ENCODE peak calls at places on chromosome 6, in four cellular contexts. R is mesothelial cell of epicardium, P is brain microvascular endothelial cell, J is tibial artery. I is an unnamed sample.

GRCh38 chr6:167945937-167946485 is 51.5 kb upstream of the KIF25 start:
- DNase-seq in J (no peak), P (no peak), R (no peak), I (no peak)

GRCh38 chr6:169701218-169701952 is 444 bp downstream of the WDR27 start:
- DNase-seq in P (no peak), J (no peak), R (no peak), I (no peak)

GRCh38 chr6:16140607-16141006 is 11.7 kb downstream of the MYLIP start:
- DNase-seq in J (no peak), R (no peak), P (no peak), I (no peak)

GRCh38 chr6:10891960-10892359 is 5.1 kb downstream of the SYCP2L start:
- DNase-seq in J (no peak), R (no peak), P (no peak), I (no peak)

GRCh38 chr6:145139451-145139850 is 595.9 kb downstream of the EPM2A start:
- DNase-seq in J (no peak), P (no peak), R (no peak), I (no peak)

GRCh38 chr6:42173101-42173500 is at the start of gene GUCA1A:
- DNase-seq in J (no peak), R (no peak), P (no peak), I (no peak)

GRCh38 chr6:80214436-80215022 is 108.1 kb downstream of the BCKDHB start:
- DNase-seq in J (no peak), R (no peak), P (peak), I (no peak)

GRCh38 chr6:82878812-82879211 is 186.8 kb downstream of the UBE3D start:
- DNase-seq in P (peak), J (no peak), R (no peak), I (no peak)

GRCh38 chr6:111481836-111482235 is 1.2 kb downstream of the REV3L start:
- DNase-seq in P (no peak), J (no peak), R (no peak), I (no peak)

GRCh38 chr6:108746411-108746810 is 101.8 kb upstream of the ARMC2 start:
- DNase-seq in J (no peak), P (no peak), R (no peak), I (no peak)

GRCh38 chr6:87561012-87561411 is 28.8 kb downstream of the RARS2 start:
- DNase-seq in P (peak), R (no peak), J (no peak), I (no peak)

GRCh38 chr6:136728033-136728939 is 64.0 kb downstream of the MAP3K5 start:
- DNase-seq in J (no peak), R (no peak), P (no peak), I (no peak)

GRCh38 chr6:16129623-16130243 is 847 bp downstream of the MYLIP start:
- DNase-seq in P (no peak), J (no peak), R (peak), I (peak)

GRCh38 chr6:155196891-155197290 is 66.9 kb upstream of the CLDN20 start:
- DNase-seq in P (no peak), J (no peak), R (no peak), I (no peak)

GRCh38 chr6:34457392-34457746 is 8.5 kb upstream of the PACSIN1 start:
- DNase-seq in J (no peak), P (no peak), R (no peak), I (no peak)

GRCh38 chr6:150001295-150001990 is 23.9 kb downstream of the RAET1L start:
- DNase-seq in P (no peak), R (no peak), J (no peak), I (no peak)

GRCh38 chr6:151059612-151060095 is 180.1 kb upstream of the AKAP12 start:
- DNase-seq in P (no peak), J (no peak), R (no peak), I (no peak)

GRCh38 chr6:170298688-170299087 is 7.8 kb upstream of the DLL1 start:
- DNase-seq in P (no peak), J (no peak), R (no peak), I (no peak)

GRCh38 chr6:16524380-16524707 is 236.9 kb downstream of the ATXN1 start:
- DNase-seq in R (no peak), J (no peak), P (peak), I (no peak)

GRCh38 chr6:44217332-44218143 is 812 bp downstream of the MYMX start:
- DNase-seq in P (peak), R (no peak), J (peak), I (no peak)

GRCh38 chr6:166466178-166467122 is 83.7 kb upstream of the MPC1 start:
- DNase-seq in J (no peak), P (peak), R (no peak), I (peak)

GRCh38 chr6:3426091-3426780 is 30.6 kb downstream of the SLC22A23 start:
- DNase-seq in J (no peak), R (no peak), P (no peak), I (no peak)

GRCh38 chr6:150266963-150267685 is 101.7 kb upstream of the IYD start:
- DNase-seq in J (no peak), P (peak), R (no peak), I (no peak)

GRCh38 chr6:15023448-15023847 is 222.4 kb upstream of the JARID2 start:
- DNase-seq in P (no peak), J (no peak), R (no peak), I (no peak)

GRCh38 chr6:49918787-49919186 is 45.2 kb downstream of the DEFB114 start:
- DNase-seq in J (no peak), R (no peak), P (no peak), I (no peak)
- TF ChIP-seq CTCF in J (no peak), R (no peak), P (no peak), I (no peak)

GRCh38 chr6:148959008-148959407 is 212.2 kb downstream of the UST start:
- DNase-seq in R (no peak), P (no peak), J (no peak), I (no peak)
- TF ChIP-seq CTCF in R (no peak), P (no peak), J (no peak), I (no peak)

DNA sequence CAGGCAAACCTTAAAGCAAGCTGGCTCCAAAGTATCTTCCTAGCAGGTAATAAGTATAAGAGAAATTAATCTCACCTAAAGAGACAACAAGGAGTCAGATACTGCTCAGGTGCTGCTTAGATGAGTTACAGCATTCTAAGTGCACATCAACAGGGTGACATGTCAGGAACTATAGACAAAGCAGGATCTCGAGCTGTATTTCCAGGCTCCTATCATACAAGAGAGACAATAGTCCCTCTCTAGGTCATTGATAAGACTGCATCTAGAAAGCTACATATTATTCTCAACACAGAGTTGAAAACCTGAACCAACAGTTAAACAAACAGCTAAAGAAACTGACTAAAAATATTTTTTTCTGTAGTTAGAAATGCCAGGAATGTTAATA is 3.9 kb downstream of the PTPRK start:
- DNase-seq in R (no peak), J (no peak), P (no peak), I (no peak)
- TF ChIP-seq CTCF in R (peak), J (peak), P (peak), I (no peak)

DNA sequence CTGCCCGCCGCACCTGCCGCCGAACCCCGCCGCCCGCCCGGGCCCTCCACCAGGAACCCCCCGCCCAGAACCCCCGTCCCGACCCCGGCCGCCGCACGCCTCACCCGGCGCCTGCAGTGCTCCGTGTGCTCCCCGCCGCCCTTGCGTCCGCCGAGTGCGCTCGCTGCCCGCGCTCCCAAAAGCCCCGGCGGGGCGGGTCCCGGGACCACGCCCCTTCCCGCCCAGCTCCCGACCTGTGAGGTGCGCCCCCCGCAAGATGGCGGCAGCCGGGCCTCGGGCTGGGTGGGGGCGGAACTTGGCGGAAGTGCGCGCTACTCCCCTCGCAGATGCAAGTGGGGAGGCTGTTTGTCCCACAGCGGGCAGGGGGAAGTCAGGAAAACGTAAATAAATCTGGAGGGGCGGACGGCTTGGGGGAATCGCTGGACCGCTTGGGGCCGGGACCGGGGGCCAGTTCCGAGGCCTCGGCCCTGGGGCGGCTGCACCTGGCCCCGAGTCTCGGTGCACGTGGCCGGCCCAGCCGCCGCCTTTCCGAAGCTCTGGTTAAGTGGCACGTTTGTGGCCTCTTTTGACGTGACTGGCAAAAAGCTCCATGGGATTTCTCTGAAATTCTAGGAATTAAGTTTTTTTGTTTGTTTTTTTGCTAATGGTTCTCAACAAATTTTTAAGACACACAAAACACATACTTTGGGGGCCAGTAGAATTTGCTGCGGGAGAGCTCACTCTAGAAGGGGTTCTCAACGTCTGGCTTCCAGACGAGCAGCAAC is at the start of gene EZR:
- DNase-seq in J (peak), R (peak), P (peak), I (peak)
- TF ChIP-seq CTCF in J (no peak), R (no peak), P (no peak), I (no peak)

GRCh38 chr6:52694404-52694803 is 23.5 kb downstream of the TMEM14A start:
- DNase-seq in P (no peak), J (no peak), R (no peak), I (no peak)

GRCh38 chr6:52696418-52696817 is 25.5 kb downstream of the TMEM14A start:
- DNase-seq in J (no peak), R (no peak), P (no peak), I (no peak)

GRCh38 chr6:52693777-52694176 is 22.9 kb downstream of the TMEM14A start:
- DNase-seq in J (no peak), R (no peak), P (no peak), I (no peak)

DNA sequence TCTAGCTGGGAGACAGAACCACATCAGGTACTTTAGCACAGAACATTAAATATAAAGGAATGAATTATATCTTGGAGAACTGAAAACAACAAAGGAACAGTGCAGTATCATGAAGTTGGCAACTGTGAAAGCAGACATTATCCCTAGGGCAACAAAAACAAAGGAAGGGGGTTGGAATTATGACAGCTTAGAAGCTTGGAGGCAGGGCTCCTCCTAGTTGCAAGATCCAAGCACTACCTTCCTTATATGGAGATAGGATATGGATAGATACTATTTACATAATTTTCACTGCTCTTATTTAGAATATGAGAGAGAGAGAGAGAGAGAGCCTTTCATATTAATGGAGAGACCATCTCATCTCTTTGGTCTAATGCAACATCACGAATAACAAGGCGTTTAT is 27.0 kb downstream of the TMEM14A start:
- DNase-seq in P (no peak), J (no peak), R (no peak), I (no peak)
- TF ChIP-seq CTCF in P (peak), J (no peak), R (no peak), I (no peak)

GRCh38 chr6:21360353-21360752 is 233.2 kb upstream of the SOX4 start:
- DNase-seq in J (no peak), R (no peak), P (peak), I (no peak)
- TF ChIP-seq CTCF in J (no peak), R (no peak), P (no peak), I (no peak)

I was measured in CD14-positive monocyte.